ENCODE peak calls at places on chromosomes 13 and 19, in six cellular contexts. O is body of pancreas; P is WTC11; A is activated B cell treated with CpG ODN at 0.5 μM for 24 hours; I is T-helper 2 cell treated with Interferon-gamma antibody and Interleukin-4, amounts not matched to agents 5 μg/mL and 100 μg/mL, for 36 hours; D is fibroblast of pulmonary artery. Q is an unnamed sample.

GRCh38 chr19:58021541-58022282 is 12.1 kb upstream of the ZSCAN1 start:
- DNase-seq in O (peak; percentile 57), P (peak; percentile 84), A (no peak), I (no peak), D (peak; percentile 50), Q (peak; percentile 46)

GRCh38 chr19:29810504-29810871 is 1.3 kb upstream of the CCNE1 start:
- DNase-seq in O (no peak), P (no peak), A (no peak), I (no peak), D (no peak), Q (no peak)

GRCh38 chr19:58055483-58055874 is 3.6 kb upstream of the ZNF135 start:
- DNase-seq in O (no peak), P (no peak), A (no peak), I (no peak), D (no peak), Q (no peak)

GRCh38 chr19:5880604-5881078 is 10.3 kb upstream of the FUT5 start:
- DNase-seq in O (peak; percentile 55), P (peak; percentile 29), A (no peak), I (no peak), D (peak; percentile 60), Q (no peak)

GRCh38 chr19:11963566-11964355 is 1.1 kb upstream of the ZNF763 start:
- DNase-seq in O (peak; percentile 77), P (peak; percentile 91), A (peak; percentile 65), I (peak; percentile 58), D (peak; percentile 77), Q (peak; percentile 30)

GRCh38 chr19:13887529-13887928 is 10.6 kb downstream of the NANOS3 start:
- DNase-seq in O (no peak), P (no peak), A (no peak), I (no peak), D (peak; percentile 21), Q (no peak)

GRCh38 chr19:49570997-49571676 is 9.2 kb downstream of the NOSIP start:
- DNase-seq in O (peak; percentile 32), P (no peak), A (no peak), I (no peak), D (no peak), Q (peak; percentile 53)

GRCh38 chr13:27953671-27954405 is 15.3 kb downstream of the CDX2 start:
- DNase-seq in O (peak; percentile 90), P (peak; percentile 91), A (peak; percentile 73), I (peak; percentile 54), D (peak; percentile 65), Q (peak; percentile 74)

GRCh38 chr13:30454991-30455390 is 10.7 kb downstream of the HMGB1 start:
- DNase-seq in O (no peak), P (no peak), A (no peak), I (no peak), D (no peak), Q (no peak)

GRCh38 chr13:82800391-82800790 is 1081.9 kb downstream of the SLITRK1 start:
- DNase-seq in O (no peak), P (no peak), A (no peak), I (no peak), D (no peak), Q (no peak)

GRCh38 chr19:51296331-51297093 is 14.9 kb upstream of the IGLON5 start:
- DNase-seq in O (no peak), P (peak; percentile 42), A (no peak), I (no peak), D (no peak), Q (no peak)

GRCh38 chr13:74442751-74443150 is 308.5 kb upstream of the KLF12 start:
- DNase-seq in O (no peak), P (no peak), A (no peak), I (no peak), D (no peak), Q (no peak)

GRCh38 chr13:111469450-111469849 is 149.0 kb downstream of the TEX29 start:
- DNase-seq in O (no peak), P (no peak), A (no peak), I (no peak), D (no peak), Q (no peak)

GRCh38 chr13:35988648-35989081 is 142.5 kb downstream of the DCLK1 start:
- DNase-seq in O (no peak), P (no peak), A (no peak), I (no peak), D (peak; percentile 93), Q (no peak)

GRCh38 chr13:31913459-31913858 is 118.1 kb upstream of the FRY start:
- DNase-seq in O (peak; percentile 62), P (no peak), A (no peak), I (no peak), D (no peak), Q (no peak)

GRCh38 chr19:50020481-50020880 is 4.7 kb downstream of the VRK3 start:
- DNase-seq in O (no peak), P (no peak), A (no peak), I (no peak), D (no peak), Q (no peak)

GRCh38 chr13:109162248-109163051 is 533.0 kb downstream of the MYO16 start:
- DNase-seq in O (no peak), P (no peak), A (peak; percentile 48), I (peak; percentile 30), D (no peak), Q (no peak)

GRCh38 chr19:19422156-19422555 is 16.7 kb downstream of the GATAD2A start:
- DNase-seq in O (no peak), P (no peak), A (no peak), I (no peak), D (no peak), Q (no peak)

GRCh38 chr13:46995874-46996273 is 99.0 kb upstream of the HTR2A start:
- DNase-seq in O (no peak), P (no peak), A (no peak), I (no peak), D (no peak), Q (no peak)

GRCh38 chr13:99162962-99163361 is 37.7 kb upstream of the UBAC2 start:
- DNase-seq in O (no peak), P (no peak), A (no peak), I (no peak), D (no peak), Q (no peak)

GRCh38 chr13:101751488-101751887 is 299.0 kb downstream of the ITGBL1 start:
- DNase-seq in O (no peak), P (no peak), A (no peak), I (no peak), D (peak; percentile 88), Q (peak; percentile 87)

GRCh38 chr13:76991796-76992547 is at the start of gene CLN5:
- DNase-seq in O (peak; percentile 95), P (peak; percentile 93), A (peak; percentile 93), I (peak; percentile 97), D (peak; percentile 93), Q (peak; percentile 80)

GRCh38 chr13:29496241-29496712 is 99.2 kb downstream of the SLC7A1 start:
- DNase-seq in O (peak; percentile 95), P (no peak), A (peak; percentile 38), I (no peak), D (peak; percentile 46), Q (no peak)

GRCh38 chr19:10142701-10143375 is 23.1 kb upstream of the EIF3G start:
- DNase-seq in O (no peak), P (no peak), A (no peak), I (no peak), D (no peak), Q (no peak)

GRCh38 chr13:38024431-38024830 is 154.9 kb upstream of the TRPC4 start:
- DNase-seq in O (no peak), P (no peak), A (no peak), I (no peak), D (peak; percentile 2), Q (no peak)

GRCh38 chr13:94390881-94391280 is 88.6 kb downstream of the DCT start:
- DNase-seq in O (no peak), P (no peak), A (no peak), I (no peak), D (peak; percentile 29), Q (no peak)

GRCh38 chr13:110680852-110681251 is 25.1 kb downstream of the CARS2 start:
- DNase-seq in O (no peak), P (peak; percentile 57), A (no peak), I (no peak), D (peak; percentile 28), Q (peak; percentile 46)

GRCh38 chr13:79075703-79076102 is 330.4 kb downstream of the RBM26 start:
- DNase-seq in O (no peak), P (no peak), A (no peak), I (no peak), D (no peak), Q (no peak)

GRCh38 chr13:110374644-110375370 is 67.7 kb downstream of the COL4A2 start:
- DNase-seq in O (no peak), P (no peak), A (no peak), I (no peak), D (no peak), Q (no peak)

GRCh38 chr13:112441226-112441625 is 65.1 kb downstream of the SPACA7 start:
- DNase-seq in O (no peak), P (no peak), A (no peak), I (no peak), D (no peak), Q (no peak)

GRCh38 chr19:54905908-54906511 is at the start of gene NCR1:
- DNase-seq in O (no peak), P (no peak), A (no peak), I (no peak), D (no peak), Q (no peak)

GRCh38 chr19:2047449-2048103 is 3.5 kb downstream of the MKNK2 start:
- DNase-seq in O (peak; percentile 95), P (no peak), A (no peak), I (no peak), D (no peak), Q (peak; percentile 82)

GRCh38 chr13:84263354-84264069 is 381.2 kb upstream of the SLITRK1 start:
- DNase-seq in O (no peak), P (no peak), A (no peak), I (no peak), D (no peak), Q (no peak)

GRCh38 chr13:76828316-76828741 is 57.9 kb downstream of the KCTD12 start:
- DNase-seq in O (no peak), P (no peak), A (no peak), I (no peak), D (no peak), Q (no peak)

GRCh38 chr13:102195566-102196462 is 206.0 kb downstream of the FGF14 start:
- DNase-seq in O (no peak), P (no peak), A (no peak), I (no peak), D (peak; percentile 4), Q (peak; percentile 1)

GRCh38 chr13:45231722-45232121 is 30.9 kb upstream of the KCTD4 start:
- DNase-seq in O (no peak), P (no peak), A (no peak), I (no peak), D (peak; percentile 65), Q (peak; percentile 52)

GRCh38 chr13:27170221-27170520 is 1.4 kb downstream of the USP12 start:
- DNase-seq in O (no peak), P (no peak), A (no peak), I (no peak), D (peak; percentile 65), Q (no peak)

GRCh38 chr13:24511019-24511823 is 1.4 kb downstream of the PARP4 start:
- DNase-seq in O (peak; percentile 10), P (no peak), A (peak; percentile 27), I (peak; percentile 75), D (peak; percentile 88), Q (peak; percentile 85)

GRCh38 chr13:30735025-30735967 is at the start of gene ALOX5AP:
- DNase-seq in O (no peak), P (no peak), A (peak; percentile 41), I (no peak), D (no peak), Q (no peak)